ENCODE peak calls at places on chromosomes 6 and 20, in eight cellular contexts. V is HCT116, Q is IMR-90, F is tibial nerve, H is uterus, M is prostate gland, P is esophagus squamous epithelium, Z is cardiac muscle cell. K is an unnamed sample.

GRCh38 chr20:45948261-45948733 is 13.8 kb downstream of the PCIF1 start:
- DNase-seq in V (no peak), Q (no peak), F (no peak), H (no peak), M (no peak), P (no peak), Z (no peak), K (no peak)

GRCh38 chr20:58023346-58023745 is 205.1 kb downstream of the ANKRD60 start:
- DNase-seq in V (no peak), Q (no peak), F (no peak), H (no peak), M (no peak), P (no peak), Z (no peak), K (no peak)

GRCh38 chr6:143064996-143065683 is 4.5 kb downstream of the AIG1 start:
- DNase-seq in V (no peak), Q (no peak), F (no peak), H (no peak), M (no peak), P (no peak), Z (no peak), K (no peak)

GRCh38 chr6:16374796-16375195 is 136.4 kb downstream of the GMPR start:
- DNase-seq in V (no peak), Q (no peak), F (no peak), H (no peak), M (no peak), P (no peak), Z (no peak), K (no peak)

GRCh38 chr6:84639396-84639795 is 125.0 kb downstream of the TBX18 start:
- DNase-seq in V (no peak), Q (no peak), F (no peak), H (no peak), M (no peak), P (no peak), Z (no peak), K (no peak)

GRCh38 chr6:29926081-29926794 is 16.1 kb upstream of the HLA-A start:
- DNase-seq in V (no peak), Q (peak; percentile 32), F (no peak), H (peak; percentile 53), M (no peak), P (no peak), Z (no peak), K (peak; percentile 77)

GRCh38 chr6:33205172-33206026 is 944 bp downstream of the HSD17B8 start:
- DNase-seq in V (peak; percentile 55), Q (peak; percentile 64), F (no peak), H (no peak), M (no peak), P (no peak), Z (no peak), K (no peak)

GRCh38 chr6:167341665-167342655 is 17.1 kb downstream of the TTLL2 start:
- DNase-seq in V (no peak), Q (no peak), F (no peak), H (no peak), M (no peak), P (no peak), Z (no peak), K (no peak)

GRCh38 chr6:49342410-49342809 is 120.6 kb downstream of the MMUT start:
- DNase-seq in V (no peak), Q (no peak), F (no peak), H (no peak), M (no peak), P (no peak), Z (no peak), K (no peak)

GRCh38 chr6:87658516-87658915 is 43.5 kb downstream of the AKIRIN2 start:
- DNase-seq in V (no peak), Q (no peak), F (no peak), H (no peak), M (no peak), P (no peak), Z (peak; percentile 15), K (no peak)

GRCh38 chr6:87663434-87663833 is 38.6 kb downstream of the AKIRIN2 start:
- DNase-seq in V (no peak), Q (no peak), F (no peak), H (no peak), M (no peak), P (no peak), Z (peak; percentile 55), K (no peak)

GRCh38 chr6:87661016-87661415 is 41.0 kb downstream of the AKIRIN2 start:
- DNase-seq in V (no peak), Q (peak; percentile 55), F (no peak), H (no peak), M (no peak), P (no peak), Z (no peak), K (no peak)

GRCh38 chr6:87660226-87660886 is 41.7 kb downstream of the AKIRIN2 start:
- DNase-seq in V (no peak), Q (peak; percentile 83), F (no peak), H (no peak), M (no peak), P (no peak), Z (no peak), K (no peak)

DNA sequence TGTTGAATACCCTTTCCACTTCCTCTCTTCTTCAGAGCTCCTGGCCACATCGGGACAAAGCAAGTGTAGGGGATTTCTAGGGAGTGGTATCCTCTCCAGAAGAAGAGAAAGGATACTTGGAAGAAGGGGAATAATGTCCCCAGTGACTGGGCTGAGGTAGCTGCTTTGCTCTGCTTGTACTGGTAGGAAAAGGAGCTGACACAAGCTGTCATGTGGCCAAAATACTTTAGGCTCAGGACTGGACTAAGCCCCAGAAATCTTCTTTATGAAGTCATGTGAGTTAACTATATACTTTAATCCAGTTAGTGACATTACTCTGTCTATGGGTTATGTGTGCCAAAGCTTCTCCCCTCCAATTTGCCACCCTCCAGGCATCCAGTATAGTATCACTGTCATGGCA is 40.5 kb downstream of the AKIRIN2 start:
- DNase-seq in V (no peak), Q (peak; percentile 32), F (no peak), H (no peak), M (no peak), P (no peak), Z (no peak), K (no peak)
- H3K27ac ChIP-seq in V (no peak overlapping the region), Q (peak overlapping the region; percentile 74), F (no peak overlapping the region), H (no peak overlapping the region), M (no peak overlapping the region), P (no peak overlapping the region), Z (no peak overlapping the region), K (no peak overlapping the region)

DNA sequence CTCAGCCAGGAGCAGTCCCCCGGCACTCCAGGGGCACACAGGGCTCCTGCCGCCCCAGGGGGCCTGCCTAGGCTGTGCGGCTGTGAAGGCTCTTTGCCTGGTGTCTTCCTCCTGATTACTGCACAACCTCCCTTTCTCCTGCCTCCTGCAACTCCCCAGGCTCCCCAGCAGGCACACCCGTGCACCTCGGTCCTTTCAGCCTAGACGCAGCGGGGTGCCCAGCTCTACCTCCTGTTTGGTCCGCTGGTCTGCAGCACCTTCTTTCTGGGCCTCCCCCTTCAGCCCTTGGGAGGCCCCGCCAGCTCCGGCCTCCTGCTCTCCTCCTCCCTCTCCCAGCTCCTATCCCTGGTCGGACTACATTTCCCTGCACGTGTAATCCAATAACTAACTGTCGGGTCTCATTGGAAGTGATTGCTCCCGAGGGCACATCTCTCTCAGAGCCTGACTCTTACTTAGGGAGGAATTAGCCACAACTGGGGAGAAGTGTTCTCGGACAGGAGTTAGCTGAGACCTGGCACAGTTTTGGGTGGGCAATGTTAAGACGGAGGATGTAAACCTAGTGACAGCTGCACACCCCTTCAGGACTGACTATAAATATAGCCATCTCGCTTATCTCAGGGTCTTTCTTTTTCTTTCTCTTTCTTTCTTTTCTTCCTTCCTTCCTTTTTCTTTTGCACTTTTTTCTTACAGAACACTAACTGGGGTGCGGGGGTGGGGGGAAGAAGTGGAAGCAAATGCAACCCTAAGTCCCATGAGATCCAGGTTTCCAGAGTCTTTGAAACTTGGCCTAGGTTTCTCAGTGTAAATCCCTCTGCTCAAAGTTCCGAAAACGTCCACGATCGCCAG is 1.1 kb upstream of the FOXF2 start:
- DNase-seq in V (no peak), Q (peak; percentile 53), F (no peak), H (no peak), M (no peak), P (no peak), Z (no peak), K (no peak)
- H3K27me3 ChIP-seq in V (no peaks in the 10 kb centered on the region), Q (no peaks in the 10 kb centered on the region), F (no peaks in the 10 kb centered on the region), H (peaks cover 23% of the 10 kb centered on the region), M (peaks cover 47% of the 10 kb centered on the region), P (peaks cover 100% of the 10 kb centered on the region), Z (peaks cover 100% of the 10 kb centered on the region), K (no peaks in the 10 kb centered on the region)

GRCh38 chr6:39841923-39842322 is 49.7 kb downstream of the DAAM2 start:
- DNase-seq in V (no peak), Q (no peak), F (no peak), H (no peak), M (no peak), P (no peak), Z (no peak), K (no peak)
- H3K27ac ChIP-seq in V (no peak overlapping the region), Q (no peak overlapping the region), F (no peak overlapping the region), H (no peak overlapping the region), M (no peak overlapping the region), P (no peak overlapping the region), Z (peak overlapping the region; percentile 2), K (no peak overlapping the region)

GRCh38 chr20:59134182-59134581 is 29.4 kb upstream of the ZNF831 start:
- DNase-seq in V (no peak), Q (no peak), F (no peak), H (no peak), M (no peak), P (no peak), Z (no peak), K (no peak)
- H3K27me3 ChIP-seq in V (peaks cover 12% of the 10 kb centered on the region), Q (no peaks in the 10 kb centered on the region), F (no peaks in the 10 kb centered on the region), H (no peaks in the 10 kb centered on the region), M (no peaks in the 10 kb centered on the region), P (no peaks in the 10 kb centered on the region), Z (no peaks in the 10 kb centered on the region), K (no peaks in the 10 kb centered on the region)

DNA sequence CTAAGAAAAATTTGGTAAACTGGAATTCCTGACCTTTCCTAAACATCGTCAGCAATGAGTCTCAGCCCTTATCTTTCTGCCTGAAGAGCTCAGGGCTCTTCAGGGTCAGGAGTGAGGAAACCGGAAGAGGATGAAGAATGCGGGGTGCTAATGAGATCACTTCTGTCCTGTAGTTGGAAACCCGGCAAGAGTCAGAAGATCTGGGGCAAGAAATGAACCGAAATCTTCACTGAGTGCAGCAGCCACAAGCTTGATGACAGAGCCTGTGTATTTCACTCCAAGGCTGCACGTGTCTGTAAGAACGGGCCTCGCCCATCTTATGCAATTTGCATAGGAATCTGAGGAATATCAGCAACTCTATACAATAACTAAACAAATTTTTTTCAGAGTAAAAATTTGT is 60.4 kb upstream of the QKI start:
- DNase-seq in V (no peak), Q (peak; percentile 21), F (no peak), H (no peak), M (no peak), P (no peak), Z (no peak), K (no peak)
- H3K27ac ChIP-seq in V (no peak overlapping the region), Q (no peak overlapping the region), F (peak overlapping the region; percentile 56), H (no peak overlapping the region), M (no peak overlapping the region), P (peak overlapping the region; percentile 66), Z (no peak overlapping the region), K (peak overlapping the region; percentile 32)

GRCh38 chr20:62696999-62697398 is 11.6 kb upstream of the NTSR1 start:
- DNase-seq in V (no peak), Q (no peak), F (no peak), H (no peak), M (no peak), P (no peak), Z (no peak), K (peak; percentile 50)
- H3K27me3 ChIP-seq in V (no peaks in the 10 kb centered on the region), Q (peaks cover 33% of the 10 kb centered on the region), F (no peaks in the 10 kb centered on the region), H (no peaks in the 10 kb centered on the region), M (peaks cover 2% of the 10 kb centered on the region), P (peaks cover 98% of the 10 kb centered on the region), Z (no peaks in the 10 kb centered on the region), K (no peaks in the 10 kb centered on the region)